ENCODE peak calls at places on chromosomes 5 and 9, in six cellular contexts. M, C, P, B, R and S are unnamed samples.
A peak's percentile ranks its signal among the peaks of the same experiment; 100 is the strongest.

GRCh38 chr9:33159760-33160127 is 7.4 kb downstream of the B4GALT1 start:
- DNase-seq in B (peak; percentile 87), C (peak; percentile 80), R (no peak), P (no peak), M (peak; percentile 92), S (no peak)

GRCh38 chr5:73438048-73438896 is 10.3 kb downstream of the FOXD1 start:
- DNase-seq in C (no peak), B (no peak), M (no peak), R (no peak), P (no peak), S (no peak)

GRCh38 chr5:119220576-119221197 is 135.1 kb upstream of the TNFAIP8 start:
- DNase-seq in P (no peak), B (no peak), C (no peak), M (peak; percentile 4), R (no peak), S (no peak)

GRCh38 chr9:114154597-114155102 is 687 bp upstream of the COL27A1 start:
- DNase-seq in M (no peak), C (no peak), B (peak; percentile 41), P (no peak), R (no peak), S (no peak)

GRCh38 chr9:84799231-84799630 is 129.7 kb downstream of the NTRK2 start:
- DNase-seq in M (no peak), B (no peak), R (no peak), C (no peak), P (no peak), S (no peak)

GRCh38 chr5:76999451-76999850 is 30.8 kb upstream of the AGGF1 start:
- DNase-seq in M (peak; percentile 76), R (no peak), B (peak; percentile 84), C (peak; percentile 90), P (no peak), S (no peak)

GRCh38 chr9:8872802-8873201 is 1073.2 kb upstream of the DMAC1 start:
- DNase-seq in M (no peak), B (no peak), R (no peak), C (no peak), P (no peak), S (no peak)

GRCh38 chr5:107670927-107671741 is at the start of gene EFNA5:
- DNase-seq in R (no peak), C (peak; percentile 60), B (peak; percentile 71), P (no peak), M (peak; percentile 46), S (peak; percentile 66)

GRCh38 chr9:114968710-114969109 is 38.3 kb upstream of the TNFSF8 start:
- DNase-seq in C (peak; percentile 43), B (peak; percentile 59), R (no peak), M (peak; percentile 17), P (no peak), S (no peak)

GRCh38 chr5:117393125-117393524 is 818.5 kb upstream of the SEMA6A start:
- DNase-seq in B (no peak), M (no peak), R (no peak), C (no peak), P (no peak), S (no peak)

GRCh38 chr9:15641301-15641700 is 88.5 kb downstream of the CCDC171 start:
- DNase-seq in M (no peak), P (no peak), R (no peak), B (no peak), C (no peak), S (no peak)

GRCh38 chr9:99726758-99727157 is 94.9 kb upstream of the NR4A3 start:
- DNase-seq in P (no peak), M (no peak), R (no peak), C (no peak), B (no peak), S (no peak)

GRCh38 chr9:114799441-114799840 is 6.4 kb downstream of the TNFSF15 start:
- DNase-seq in M (no peak), B (peak; percentile 21), R (peak; percentile 17), C (no peak), P (peak; percentile 56), S (peak; percentile 40)

DNA sequence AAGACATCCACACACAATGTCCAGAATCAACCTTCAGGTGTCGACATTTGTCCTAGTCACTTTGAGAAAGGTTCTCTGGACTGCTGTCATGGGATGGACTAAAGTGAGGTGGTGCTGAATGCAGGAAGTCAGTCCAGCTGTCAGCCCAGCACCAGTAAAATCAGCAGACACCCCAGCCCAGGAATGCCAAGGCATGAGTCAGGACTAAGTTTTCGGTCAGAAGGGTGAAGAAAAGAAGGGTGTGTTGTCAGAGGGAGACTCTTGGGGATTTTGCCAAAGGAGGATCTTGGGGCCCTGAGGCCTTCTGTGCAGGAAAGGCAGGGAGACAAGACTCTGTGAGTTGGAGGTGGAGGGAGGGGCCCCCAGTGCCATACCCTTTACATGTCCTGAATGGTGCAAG is 69.0 kb upstream of the XPA start:
- DNase-seq in C (no peak), P (no peak), R (no peak), M (peak; percentile 72), B (no peak), S (no peak)
- H4K91ac ChIP-seq in C (no peak overlapping the region), P (no peak overlapping the region), R (no peak overlapping the region), M (peak overlapping the region; percentile 45), B (no peak overlapping the region), S (no peak overlapping the region)

GRCh38 chr5:141858084-141858765 is 20.0 kb downstream of the PCDH1 start:
- DNase-seq in C (no peak), R (no peak), M (no peak), P (no peak), B (no peak), S (peak; percentile 64)
- H2AK5ac ChIP-seq in C (no peak overlapping the region), R (no peak overlapping the region), M (no peak overlapping the region), P (peak overlapping the region; percentile 94), B (no peak overlapping the region), S (no peak overlapping the region)

GRCh38 chr5:133980652-133981051 is 12.2 kb upstream of the C5orf15 start:
- DNase-seq in R (no peak), C (no peak), P (no peak), M (no peak), B (no peak), S (no peak)

GRCh38 chr5:133974142-133974541 is 5.7 kb upstream of the C5orf15 start:
- DNase-seq in C (no peak), R (no peak), M (no peak), B (no peak), P (no peak), S (no peak)

GRCh38 chr5:133978943-133979342 is 10.5 kb upstream of the C5orf15 start:
- DNase-seq in P (no peak), C (no peak), M (no peak), R (no peak), B (no peak), S (no peak)

GRCh38 chr5:133977161-133977787 is 8.8 kb upstream of the C5orf15 start:
- DNase-seq in R (no peak), C (no peak), B (peak; percentile 46), M (peak; percentile 39), P (no peak), S (no peak)

GRCh38 chr5:133977858-133978257 is 9.4 kb upstream of the C5orf15 start:
- DNase-seq in C (no peak), M (peak; percentile 85), R (no peak), P (no peak), B (peak; percentile 84), S (no peak)
- H4K91ac ChIP-seq in C (no peak overlapping the region), M (peak overlapping the region; percentile 39), R (no peak overlapping the region), P (no peak overlapping the region), B (no peak overlapping the region), S (no peak overlapping the region)

DNA sequence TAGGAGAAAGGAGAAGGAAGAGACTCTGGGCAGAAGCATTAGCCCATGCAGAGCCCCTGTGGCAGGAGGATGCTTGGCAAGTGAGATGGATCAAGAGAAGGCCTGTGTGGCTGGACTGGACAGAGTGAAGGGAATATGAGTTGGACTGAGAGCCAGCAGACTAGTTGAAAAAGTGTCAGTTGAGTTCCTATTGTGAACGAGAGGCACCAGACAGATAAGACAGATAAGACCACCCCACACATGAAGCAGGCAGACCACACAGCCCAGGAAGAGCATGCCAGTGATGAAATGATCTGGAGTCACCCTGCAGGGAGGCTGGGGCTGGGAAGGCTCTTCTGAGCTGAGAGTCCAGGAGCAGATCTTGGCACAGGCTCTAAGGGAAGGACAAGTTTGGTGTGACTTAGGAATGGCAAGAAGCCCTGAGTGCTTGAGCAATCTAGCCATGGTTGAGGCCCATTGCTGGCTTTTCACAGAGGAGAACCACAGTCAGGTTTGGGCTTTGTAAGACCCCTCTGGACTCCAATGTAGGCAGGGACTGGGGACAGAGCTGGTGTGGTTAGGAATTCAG is 10.6 kb upstream of the SLC25A48 start:
- DNase-seq in P (no peak), C (no peak), M (no peak), R (no peak), B (no peak), S (no peak)
- H2AK5ac ChIP-seq in P (no peak overlapping the region), C (no peak overlapping the region), M (no peak overlapping the region), R (no peak overlapping the region), B (no peak overlapping the region), S (no peak overlapping the region)

GRCh38 chr5:56177134-56177533 is 56.0 kb downstream of the ANKRD55 start:
- DNase-seq in B (no peak), P (no peak), R (no peak), M (no peak), C (no peak), S (no peak)
- H4K91ac ChIP-seq in B (no peak overlapping the region), P (no peak overlapping the region), R (no peak overlapping the region), M (peak overlapping the region; percentile 44), C (no peak overlapping the region), S (no peak overlapping the region)

GRCh38 chr9:129606161-129607025 is 14.5 kb downstream of the C9orf50 start:
- DNase-seq in P (no peak), C (no peak), B (peak; percentile 71), M (no peak), R (no peak), S (no peak)
- H2AK5ac ChIP-seq in P (peak overlapping the region; percentile 0), C (peak overlapping the region; percentile 94), B (peak overlapping the region; percentile 51), M (peak overlapping the region; percentile 92), R (peak overlapping the region; percentile 82), S (no peak overlapping the region)